ENCODE peak calls at places on chromosomes 12 and 14, in four cellular contexts. L is DND-41, O is adipocyte, Z is MM.1S. P is an unnamed sample. For H3K36me3 and H3K4me1, the result is how much of the 10 kb centered on the place peaks cover.

GRCh38 chr14:73526036-73526984 is 10.6 kb upstream of the ACOT1 start:
- DNase-seq in L (no peak), O (peak), Z (no peak), P (no peak)

GRCh38 chr14:104895786-104896642 is 28.7 kb upstream of the PLD4 start:
- DNase-seq in L (no peak), O (no peak), Z (no peak), P (no peak)

GRCh38 chr12:79834712-79835376 is 100.1 kb downstream of the PPP1R12A start:
- DNase-seq in L (no peak), O (no peak), Z (no peak), P (no peak)

GRCh38 chr14:54686871-54687749 is 120.2 kb downstream of the SAMD4A start:
- DNase-seq in L (no peak), O (no peak), Z (no peak), P (no peak)

GRCh38 chr12:132079190-132079589 is 64.9 kb downstream of the DDX51 start:
- DNase-seq in L (no peak), O (no peak), Z (no peak), P (no peak)

GRCh38 chr14:35285168-35285990 is 6.8 kb upstream of the PSMA6 start:
- DNase-seq in L (peak), O (no peak), Z (peak), P (no peak)

GRCh38 chr12:89353823-89354629 is 1.7 kb upstream of the DUSP6 start:
- DNase-seq in L (peak), O (peak), Z (peak), P (peak)

GRCh38 chr12:103806807-103807206 is 34.2 kb downstream of the NT5DC3 start:
- DNase-seq in L (no peak), O (no peak), Z (no peak), P (no peak)

GRCh38 chr12:80925983-80926382 is 11.8 kb downstream of the LIN7A start:
- DNase-seq in L (no peak), O (no peak), Z (no peak), P (no peak)

GRCh38 chr12:10341892-10342509 is 34.3 kb downstream of the KLRD1 start:
- DNase-seq in L (no peak), O (no peak), Z (no peak), P (no peak)

GRCh38 chr12:3152013-3152412 is 74.8 kb downstream of the TSPAN9 start:
- DNase-seq in L (no peak), O (no peak), Z (no peak), P (no peak)

GRCh38 chr14:32004300-32004699 is 72.8 kb upstream of the ARHGAP5 start:
- DNase-seq in L (no peak), O (no peak), Z (no peak), P (no peak)

DNA sequence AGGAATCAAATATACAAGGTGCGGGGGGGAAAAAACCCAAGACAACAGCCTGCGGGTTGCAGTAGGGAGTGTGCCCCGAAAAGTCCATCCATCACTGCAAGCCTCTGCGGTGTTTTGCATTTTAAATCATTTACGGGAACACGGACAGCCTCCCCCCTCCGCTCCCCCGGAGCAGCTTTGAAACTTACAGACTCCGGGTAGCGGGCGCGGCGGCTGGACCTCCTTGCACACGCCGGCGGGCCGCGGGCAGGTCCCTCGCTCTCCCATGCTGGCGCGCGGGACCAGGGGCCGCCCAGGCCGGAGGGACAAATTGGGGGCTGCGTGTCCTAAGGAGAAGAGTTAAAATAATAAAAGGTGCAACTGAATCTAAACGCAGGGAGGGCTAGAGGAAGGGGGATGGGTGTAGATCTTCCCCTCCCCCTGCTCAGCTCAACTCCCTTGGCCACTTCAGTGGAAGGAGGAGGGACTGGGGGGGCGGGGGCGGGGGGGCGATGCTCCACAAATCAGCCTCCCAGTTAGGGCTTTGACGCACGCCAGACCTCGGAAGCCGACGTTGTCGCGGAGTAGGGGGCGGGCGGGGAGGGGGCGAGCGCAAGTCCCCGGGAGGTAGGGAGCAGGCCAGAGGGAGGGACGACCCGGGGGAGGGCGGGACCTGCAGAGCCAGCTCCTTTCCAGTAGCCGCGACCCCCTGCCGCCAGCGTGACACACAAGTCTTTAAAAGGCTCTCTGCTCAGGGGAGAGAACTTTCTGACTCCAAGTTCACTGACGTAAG is at the start of gene KCNJ8:
- DNase-seq in L (no peak), O (peak), Z (peak), P (no peak)
- H3K4me3 ChIP-seq in L (no peak), O (peak), Z (peak), P (no peak)

GRCh38 chr14:65179918-65180724 is 77.8 kb upstream of the MAX start:
- DNase-seq in L (no peak), O (peak), Z (no peak), P (no peak)
- H3K36me3 ChIP-seq in L (under half), O (under half), Z (under half), P (under half)

GRCh38 chr12:6936378-6936638 is 7.3 kb upstream of the RNU7-1 start:
- DNase-seq in L (no peak), O (no peak), Z (no peak), P (no peak)
- H3K4me1 ChIP-seq in L (under half), O (half or more), Z (under half), P (under half)

DNA sequence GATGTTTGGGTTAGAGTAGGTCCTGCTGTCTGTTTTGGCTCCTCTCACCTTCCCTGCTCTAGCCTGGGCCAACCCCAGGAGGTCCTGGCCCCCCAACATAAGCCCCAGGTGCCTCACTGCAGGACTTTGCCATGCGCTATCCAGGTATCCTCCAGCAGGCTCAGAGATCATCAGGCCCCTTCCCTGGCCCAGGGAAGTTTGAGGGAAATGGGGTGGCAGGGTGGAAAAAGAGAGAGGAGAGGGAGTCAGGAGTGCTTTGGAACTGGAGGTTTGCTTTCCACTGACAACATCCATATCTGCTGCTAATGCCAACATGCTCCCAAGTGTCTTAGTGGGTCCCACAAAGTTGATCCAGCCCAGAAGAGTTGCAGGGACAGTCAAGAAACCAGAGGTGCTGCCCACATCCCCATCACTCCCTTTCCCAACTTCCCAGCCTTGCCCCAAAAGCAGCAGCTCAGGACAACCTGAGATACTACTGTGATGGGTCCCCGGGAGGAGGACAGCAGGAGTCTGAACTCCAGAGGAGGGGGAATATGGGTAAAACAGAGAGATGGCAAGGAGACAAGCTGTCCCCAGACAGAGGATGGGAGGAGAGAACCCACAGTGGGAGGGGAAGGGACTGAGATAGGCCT is 677 bp downstream of the TNS2 start:
- DNase-seq in L (no peak), O (no peak), Z (no peak), P (no peak)
- H3K4me3 ChIP-seq in L (no peak), O (peak), Z (no peak), P (no peak)

GRCh38 chr14:75431827-75432226 is 4.0 kb downstream of the JDP2 start:
- DNase-seq in L (no peak), O (no peak), Z (no peak), P (no peak)

GRCh38 chr14:75431011-75431410 is 3.2 kb downstream of the JDP2 start:
- DNase-seq in L (no peak), O (no peak), Z (no peak), P (no peak)

GRCh38 chr14:75430526-75430925 is 2.7 kb downstream of the JDP2 start:
- DNase-seq in L (no peak), O (peak), Z (no peak), P (no peak)

GRCh38 chr14:75433631-75434556 is 6.1 kb downstream of the JDP2 start:
- DNase-seq in L (peak), O (no peak), Z (no peak), P (no peak)

DNA sequence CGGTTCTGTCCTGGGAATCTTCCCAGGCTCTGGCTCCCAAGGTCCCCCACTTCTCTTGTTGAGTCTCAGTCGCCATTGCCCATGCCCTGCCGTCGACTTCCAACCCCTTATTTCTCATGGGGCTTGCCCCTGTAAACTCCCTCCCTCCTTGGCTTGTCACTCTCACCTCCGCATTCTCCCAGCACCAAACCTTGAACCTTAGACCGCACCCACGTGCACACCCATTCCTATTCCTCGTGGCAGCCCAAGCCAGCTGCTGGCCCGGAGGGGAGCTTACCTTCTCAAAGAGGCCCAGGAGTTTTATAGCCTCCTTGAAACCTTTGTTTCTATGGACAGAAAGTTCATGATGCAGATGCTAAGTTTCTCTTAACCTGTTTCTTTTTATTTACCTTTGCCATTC is 4.6 kb downstream of the JDP2 start:
- DNase-seq in L (no peak), O (no peak), Z (no peak), P (no peak)
- H3K36me3 ChIP-seq in L (under half), O (under half), Z (under half), P (under half)

GRCh38 chr12:70982286-70982685 is 61.7 kb upstream of the PTPRR start:
- DNase-seq in L (no peak), O (no peak), Z (no peak), P (no peak)

GRCh38 chr12:70983692-70984091 is 63.2 kb upstream of the PTPRR start:
- DNase-seq in L (no peak), O (no peak), Z (no peak), P (no peak)

GRCh38 chr12:70985850-70986249 is 65.3 kb upstream of the PTPRR start:
- DNase-seq in L (no peak), O (peak), Z (no peak), P (no peak)

DNA sequence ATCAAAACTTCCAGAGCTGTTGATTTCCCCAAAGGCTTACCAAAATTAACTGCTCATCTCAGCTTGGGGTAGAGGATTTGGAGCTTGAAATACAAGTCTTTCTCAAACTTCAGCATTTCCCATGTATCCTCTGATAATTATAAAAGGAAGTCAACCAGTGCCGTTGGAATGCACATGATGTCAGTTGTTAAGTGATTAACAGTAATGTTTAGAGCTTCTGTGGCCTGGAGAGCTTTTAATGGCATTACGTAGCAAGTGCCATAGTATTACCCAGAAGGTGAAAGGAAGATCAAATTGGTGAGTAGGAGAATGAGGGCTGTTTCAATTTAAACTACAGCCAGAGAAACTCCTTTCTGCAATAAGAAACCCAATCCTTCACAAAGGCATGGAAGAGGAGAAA is 62.5 kb upstream of the PTPRR start:
- DNase-seq in L (no peak), O (no peak), Z (no peak), P (no peak)
- H3K4me1 ChIP-seq in L (under half), O (under half), Z (under half), P (under half)

DNA sequence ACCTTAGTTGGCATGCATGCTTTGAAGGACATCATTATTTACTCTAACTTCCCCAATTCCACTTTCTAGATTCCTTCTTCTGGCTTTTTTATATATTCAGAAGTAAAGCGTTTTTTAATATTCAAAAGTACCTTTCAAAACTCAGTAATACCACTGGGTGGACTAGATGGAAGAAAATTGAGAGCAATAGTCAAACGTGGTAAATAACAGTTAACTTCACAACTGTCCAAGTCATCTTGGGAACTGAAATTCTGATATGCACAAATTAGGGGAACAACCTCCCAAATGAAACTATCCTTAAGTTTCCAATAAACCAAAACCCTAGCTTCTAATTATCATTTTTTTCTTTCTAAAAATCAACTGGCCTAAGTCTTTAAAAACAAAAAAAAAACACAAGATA is 9.0 kb downstream of the SINHCAF start:
- DNase-seq in L (no peak), O (no peak), Z (no peak), P (no peak)
- H3K4me3 ChIP-seq in L (peak), O (peak), Z (peak), P (peak)

P was measured in CD8-positive, alpha-beta memory T cell.